ENCODE peak calls at places on chromosomes 3 and 15, in seven cellular contexts. One of them, this sample, is unnamed.

GRCh38 chr3:28835751-28836150 is 445.1 kb upstream of the RBMS3 start:
- DNase-seq in OCI-LY7: no peak
- DNase-seq in IMR-90: peak; percentile 1
- DNase-seq in ovary: peak; percentile 33
- DNase-seq in WERI-Rb-1: no peak
- DNase-seq in lower lobe of right lung: peak; percentile 42
- DNase-seq in CD8-positive, alpha-beta memory T cell: no peak
- DNase-seq in this sample: no peak

GRCh38 chr3:10581251-10581650 is 75.9 kb upstream of the ATP2B2 start:
- DNase-seq in WERI-Rb-1: no peak
- DNase-seq in ovary: no peak
- DNase-seq in lower lobe of right lung: no peak
- DNase-seq in IMR-90: no peak
- DNase-seq in OCI-LY7: no peak
- DNase-seq in CD8-positive, alpha-beta memory T cell: no peak
- DNase-seq in this sample: no peak

GRCh38 chr3:29972594-29972993 is 633.8 kb upstream of the TGFBR2 start:
- DNase-seq in OCI-LY7: no peak
- DNase-seq in CD8-positive, alpha-beta memory T cell: no peak
- DNase-seq in ovary: no peak
- DNase-seq in WERI-Rb-1: no peak
- DNase-seq in lower lobe of right lung: no peak
- DNase-seq in IMR-90: peak; percentile 57
- DNase-seq in this sample: no peak

GRCh38 chr3:134055661-134056060 is 25.9 kb upstream of the SLCO2A1 start:
- DNase-seq in lower lobe of right lung: no peak
- DNase-seq in CD8-positive, alpha-beta memory T cell: no peak
- DNase-seq in OCI-LY7: no peak
- DNase-seq in IMR-90: no peak
- DNase-seq in WERI-Rb-1: no peak
- DNase-seq in ovary: no peak
- DNase-seq in this sample: no peak

GRCh38 chr3:107861904-107862303 is 228.9 kb downstream of the CD47 start:
- DNase-seq in CD8-positive, alpha-beta memory T cell: no peak
- DNase-seq in lower lobe of right lung: no peak
- DNase-seq in OCI-LY7: peak; percentile 50
- DNase-seq in ovary: no peak
- DNase-seq in WERI-Rb-1: no peak
- DNase-seq in IMR-90: no peak
- DNase-seq in this sample: no peak

GRCh38 chr3:52041118-52041847 is 15.1 kb downstream of the DUSP7 start:
- DNase-seq in OCI-LY7: no peak
- DNase-seq in ovary: no peak
- DNase-seq in CD8-positive, alpha-beta memory T cell: no peak
- DNase-seq in IMR-90: no peak
- DNase-seq in lower lobe of right lung: no peak
- DNase-seq in WERI-Rb-1: peak; percentile 69
- DNase-seq in this sample: no peak

GRCh38 chr3:195007794-195008193 is 263.2 kb downstream of the XXYLT1 start:
- DNase-seq in CD8-positive, alpha-beta memory T cell: no peak
- DNase-seq in WERI-Rb-1: peak; percentile 17
- DNase-seq in lower lobe of right lung: no peak
- DNase-seq in ovary: no peak
- DNase-seq in IMR-90: no peak
- DNase-seq in OCI-LY7: no peak
- DNase-seq in this sample: no peak

GRCh38 chr3:173398111-173398479 is 551 bp downstream of the NLGN1 start:
- DNase-seq in ovary: no peak
- DNase-seq in WERI-Rb-1: no peak
- DNase-seq in CD8-positive, alpha-beta memory T cell: no peak
- DNase-seq in IMR-90: no peak
- DNase-seq in lower lobe of right lung: no peak
- DNase-seq in OCI-LY7: no peak
- DNase-seq in this sample: no peak

GRCh38 chr15:96849501-96849900 is 519.0 kb downstream of the NR2F2 start:
- DNase-seq in WERI-Rb-1: no peak
- DNase-seq in OCI-LY7: no peak
- DNase-seq in ovary: no peak
- DNase-seq in lower lobe of right lung: no peak
- DNase-seq in CD8-positive, alpha-beta memory T cell: no peak
- DNase-seq in IMR-90: peak; percentile 38
- DNase-seq in this sample: no peak

GRCh38 chr3:114686624-114687023 is 392.8 kb downstream of the TIGIT start:
- DNase-seq in CD8-positive, alpha-beta memory T cell: no peak
- DNase-seq in IMR-90: no peak
- DNase-seq in lower lobe of right lung: no peak
- DNase-seq in WERI-Rb-1: no peak
- DNase-seq in ovary: no peak
- DNase-seq in OCI-LY7: no peak
- DNase-seq in this sample: no peak

GRCh38 chr15:25177955-25178801 is 223.4 kb downstream of the SNRPN start:
- DNase-seq in CD8-positive, alpha-beta memory T cell: peak; percentile 30
- DNase-seq in IMR-90: no peak
- DNase-seq in OCI-LY7: no peak
- DNase-seq in ovary: peak; percentile 13
- DNase-seq in WERI-Rb-1: peak; percentile 3
- DNase-seq in lower lobe of right lung: peak; percentile 34
- DNase-seq in this sample: no peak

GRCh38 chr3:45055032-45055410 is 28.9 kb downstream of the CLEC3B start:
- DNase-seq in ovary: no peak
- DNase-seq in lower lobe of right lung: no peak
- DNase-seq in CD8-positive, alpha-beta memory T cell: no peak
- DNase-seq in IMR-90: peak; percentile 87
- DNase-seq in WERI-Rb-1: no peak
- DNase-seq in OCI-LY7: no peak
- DNase-seq in this sample: peak; percentile 30

GRCh38 chr15:29438714-29439076 is 169.1 kb upstream of the NSMCE3 start:
- DNase-seq in WERI-Rb-1: no peak
- DNase-seq in lower lobe of right lung: no peak
- DNase-seq in OCI-LY7: no peak
- DNase-seq in CD8-positive, alpha-beta memory T cell: no peak
- DNase-seq in ovary: no peak
- DNase-seq in IMR-90: no peak
- DNase-seq in this sample: no peak

GRCh38 chr15:62112051-62112450 is 45.3 kb downstream of the C2CD4A start:
- DNase-seq in CD8-positive, alpha-beta memory T cell: no peak
- DNase-seq in WERI-Rb-1: no peak
- DNase-seq in OCI-LY7: no peak
- DNase-seq in lower lobe of right lung: no peak
- DNase-seq in ovary: no peak
- DNase-seq in IMR-90: no peak
- DNase-seq in this sample: no peak

GRCh38 chr3:34864011-34864410 is 775.3 kb upstream of the ARPP21 start:
- DNase-seq in ovary: no peak
- DNase-seq in WERI-Rb-1: no peak
- DNase-seq in IMR-90: no peak
- DNase-seq in CD8-positive, alpha-beta memory T cell: no peak
- DNase-seq in OCI-LY7: no peak
- DNase-seq in lower lobe of right lung: no peak
- DNase-seq in this sample: no peak

GRCh38 chr3:27449530-27450150 is 34.5 kb downstream of the SLC4A7 start:
- DNase-seq in OCI-LY7: no peak
- DNase-seq in ovary: no peak
- DNase-seq in WERI-Rb-1: no peak
- DNase-seq in CD8-positive, alpha-beta memory T cell: no peak
- DNase-seq in IMR-90: no peak
- DNase-seq in lower lobe of right lung: no peak
- DNase-seq in this sample: no peak

GRCh38 chr3:102646557-102646956 is 211.7 kb downstream of the ZPLD1 start:
- DNase-seq in WERI-Rb-1: no peak
- DNase-seq in ovary: no peak
- DNase-seq in lower lobe of right lung: no peak
- DNase-seq in CD8-positive, alpha-beta memory T cell: no peak
- DNase-seq in IMR-90: no peak
- DNase-seq in OCI-LY7: no peak
- DNase-seq in this sample: no peak

GRCh38 chr3:153599685-153600084 is 437.7 kb downstream of the RAP2B start:
- DNase-seq in OCI-LY7: no peak
- DNase-seq in lower lobe of right lung: no peak
- DNase-seq in CD8-positive, alpha-beta memory T cell: no peak
- DNase-seq in IMR-90: peak; percentile 88
- DNase-seq in WERI-Rb-1: no peak
- DNase-seq in ovary: no peak
- DNase-seq in this sample: peak; percentile 13

GRCh38 chr3:144296808-144297207 is 325.2 kb downstream of the DIPK2A start:
- DNase-seq in CD8-positive, alpha-beta memory T cell: no peak
- DNase-seq in ovary: no peak
- DNase-seq in IMR-90: no peak
- DNase-seq in WERI-Rb-1: no peak
- DNase-seq in lower lobe of right lung: no peak
- DNase-seq in OCI-LY7: no peak
- DNase-seq in this sample: no peak

GRCh38 chr15:56869573-56869972 is 48.9 kb upstream of the TCF12 start:
- DNase-seq in ovary: no peak
- DNase-seq in lower lobe of right lung: peak; percentile 51
- DNase-seq in WERI-Rb-1: peak; percentile 64
- DNase-seq in CD8-positive, alpha-beta memory T cell: no peak
- DNase-seq in OCI-LY7: peak; percentile 29
- DNase-seq in IMR-90: no peak
- DNase-seq in this sample: no peak

GRCh38 chr3:194326192-194327029 is 24.7 kb downstream of the CPN2 start:
- DNase-seq in OCI-LY7: no peak
- DNase-seq in ovary: no peak
- DNase-seq in CD8-positive, alpha-beta memory T cell: no peak
- DNase-seq in lower lobe of right lung: no peak
- DNase-seq in WERI-Rb-1: peak; percentile 53
- DNase-seq in IMR-90: no peak
- DNase-seq in this sample: peak; percentile 34

GRCh38 chr3:152270145-152270870 is 1.6 kb downstream of the MBNL1 start:
- DNase-seq in lower lobe of right lung: no peak
- DNase-seq in OCI-LY7: peak; percentile 37
- DNase-seq in ovary: no peak
- DNase-seq in IMR-90: no peak
- DNase-seq in CD8-positive, alpha-beta memory T cell: no peak
- DNase-seq in WERI-Rb-1: no peak
- DNase-seq in this sample: no peak

GRCh38 chr3:152269423-152270144 is 855 bp downstream of the MBNL1 start:
- DNase-seq in OCI-LY7: peak; percentile 67
- DNase-seq in CD8-positive, alpha-beta memory T cell: peak; percentile 83
- DNase-seq in WERI-Rb-1: no peak
- DNase-seq in ovary: peak; percentile 53
- DNase-seq in IMR-90: peak; percentile 94
- DNase-seq in lower lobe of right lung: peak; percentile 42
- DNase-seq in this sample: peak; percentile 40

GRCh38 chr3:152271465-152272035 is 2.8 kb downstream of the MBNL1 start:
- DNase-seq in OCI-LY7: no peak
- DNase-seq in CD8-positive, alpha-beta memory T cell: no peak
- DNase-seq in lower lobe of right lung: no peak
- DNase-seq in ovary: no peak
- DNase-seq in WERI-Rb-1: no peak
- DNase-seq in IMR-90: no peak
- DNase-seq in this sample: no peak

GRCh38 chr3:152272771-152273242 is 4.1 kb downstream of the MBNL1 start:
- DNase-seq in lower lobe of right lung: no peak
- DNase-seq in ovary: no peak
- DNase-seq in IMR-90: peak; percentile 94
- DNase-seq in OCI-LY7: no peak
- DNase-seq in WERI-Rb-1: no peak
- DNase-seq in CD8-positive, alpha-beta memory T cell: peak; percentile 56
- DNase-seq in this sample: no peak

DNA sequence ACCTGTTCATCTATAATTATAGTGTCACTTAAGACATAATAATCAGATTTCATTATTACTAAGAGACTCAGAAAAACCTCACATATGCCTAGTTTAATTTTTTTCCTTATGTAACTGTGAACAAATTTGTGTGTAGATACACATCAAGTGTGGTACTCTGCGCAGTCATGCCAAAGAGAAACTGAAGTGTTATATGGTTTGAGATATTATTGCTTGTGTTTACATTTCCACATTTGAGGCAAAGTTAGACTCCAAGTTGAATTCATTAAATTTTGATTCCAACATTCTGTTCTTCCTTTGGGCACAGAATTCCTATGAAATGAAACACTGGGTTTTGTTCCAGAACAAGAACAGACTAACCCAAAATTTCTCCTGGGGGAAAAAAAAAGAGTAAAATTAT is 2.2 kb downstream of the MBNL1 start:
- DNase-seq in lower lobe of right lung: no peak
- DNase-seq in ovary: no peak
- DNase-seq in IMR-90: no peak
- DNase-seq in CD8-positive, alpha-beta memory T cell: no peak
- DNase-seq in WERI-Rb-1: no peak
- DNase-seq in OCI-LY7: no peak
- DNase-seq in this sample: no peak
- H3K27ac ChIP-seq in lower lobe of right lung: peak overlapping the region; percentile 99
- H3K27ac ChIP-seq in ovary: peak overlapping the region; percentile 97
- H3K27ac ChIP-seq in IMR-90: peak overlapping the region; percentile 78
- H3K27ac ChIP-seq in CD8-positive, alpha-beta memory T cell: peak overlapping the region; percentile 96
- H3K27ac ChIP-seq in WERI-Rb-1: no peak overlapping the region
- H3K27ac ChIP-seq in OCI-LY7: no peak overlapping the region
- H3K27ac ChIP-seq in this sample: no peak overlapping the region

GRCh38 chr3:184016820-184017671 is 638 bp downstream of the ABCC5 start:
- DNase-seq in lower lobe of right lung: peak; percentile 78
- DNase-seq in OCI-LY7: peak; percentile 71
- DNase-seq in IMR-90: peak; percentile 32
- DNase-seq in ovary: peak; percentile 77
- DNase-seq in CD8-positive, alpha-beta memory T cell: no peak
- DNase-seq in WERI-Rb-1: peak; percentile 62
- DNase-seq in this sample: peak; percentile 71
- H3K27ac ChIP-seq in lower lobe of right lung: peak overlapping the region; percentile 78
- H3K27ac ChIP-seq in OCI-LY7: peak overlapping the region; percentile 31
- H3K27ac ChIP-seq in IMR-90: peak overlapping the region; percentile 54
- H3K27ac ChIP-seq in ovary: no peak overlapping the region
- H3K27ac ChIP-seq in CD8-positive, alpha-beta memory T cell: peak overlapping the region; percentile 70
- H3K27ac ChIP-seq in WERI-Rb-1: peak overlapping the region; percentile 85
- H3K27ac ChIP-seq in this sample: peak overlapping the region; percentile 76

GRCh38 chr3:152318512-152318911 is 49.8 kb downstream of the MBNL1 start:
- DNase-seq in ovary: no peak
- DNase-seq in IMR-90: no peak
- DNase-seq in WERI-Rb-1: no peak
- DNase-seq in lower lobe of right lung: no peak
- DNase-seq in OCI-LY7: no peak
- DNase-seq in CD8-positive, alpha-beta memory T cell: no peak
- DNase-seq in this sample: no peak
- H3K27ac ChIP-seq in ovary: no peak overlapping the region
- H3K27ac ChIP-seq in IMR-90: peak overlapping the region; percentile 5
- H3K27ac ChIP-seq in WERI-Rb-1: no peak overlapping the region
- H3K27ac ChIP-seq in lower lobe of right lung: no peak overlapping the region
- H3K27ac ChIP-seq in OCI-LY7: no peak overlapping the region
- H3K27ac ChIP-seq in CD8-positive, alpha-beta memory T cell: no peak overlapping the region
- H3K27ac ChIP-seq in this sample: no peak overlapping the region

GRCh38 chr15:65366122-65366892 is 11.5 kb downstream of the IGDCC3 start:
- DNase-seq in lower lobe of right lung: no peak
- DNase-seq in IMR-90: no peak
- DNase-seq in CD8-positive, alpha-beta memory T cell: no peak
- DNase-seq in OCI-LY7: no peak
- DNase-seq in ovary: no peak
- DNase-seq in WERI-Rb-1: no peak
- DNase-seq in this sample: no peak

GRCh38 chr15:65369651-65370050 is 8.2 kb downstream of the IGDCC3 start:
- DNase-seq in WERI-Rb-1: no peak
- DNase-seq in lower lobe of right lung: no peak
- DNase-seq in IMR-90: no peak
- DNase-seq in OCI-LY7: no peak
- DNase-seq in CD8-positive, alpha-beta memory T cell: no peak
- DNase-seq in ovary: no peak
- DNase-seq in this sample: no peak

GRCh38 chr15:65368646-65369045 is 9.2 kb downstream of the IGDCC3 start:
- DNase-seq in WERI-Rb-1: peak; percentile 61
- DNase-seq in OCI-LY7: no peak
- DNase-seq in ovary: no peak
- DNase-seq in lower lobe of right lung: no peak
- DNase-seq in CD8-positive, alpha-beta memory T cell: no peak
- DNase-seq in IMR-90: no peak
- DNase-seq in this sample: no peak

GRCh38 chr15:65369148-65369547 is 8.7 kb downstream of the IGDCC3 start:
- DNase-seq in CD8-positive, alpha-beta memory T cell: no peak
- DNase-seq in ovary: no peak
- DNase-seq in lower lobe of right lung: no peak
- DNase-seq in WERI-Rb-1: no peak
- DNase-seq in OCI-LY7: no peak
- DNase-seq in IMR-90: no peak
- DNase-seq in this sample: no peak

GRCh38 chr15:65368300-65368617 is 9.5 kb downstream of the IGDCC3 start:
- DNase-seq in OCI-LY7: no peak
- DNase-seq in WERI-Rb-1: peak; percentile 53
- DNase-seq in IMR-90: no peak
- DNase-seq in lower lobe of right lung: no peak
- DNase-seq in ovary: no peak
- DNase-seq in CD8-positive, alpha-beta memory T cell: no peak
- DNase-seq in this sample: no peak
- H3K27ac ChIP-seq in OCI-LY7: no peak overlapping the region
- H3K27ac ChIP-seq in WERI-Rb-1: peak overlapping the region; percentile 77
- H3K27ac ChIP-seq in IMR-90: no peak overlapping the region
- H3K27ac ChIP-seq in lower lobe of right lung: no peak overlapping the region
- H3K27ac ChIP-seq in ovary: no peak overlapping the region
- H3K27ac ChIP-seq in CD8-positive, alpha-beta memory T cell: no peak overlapping the region
- H3K27ac ChIP-seq in this sample: no peak overlapping the region

This sample was measured in RWPE1.